ENCODE peak calls at places on chromosome 17, in nine cellular contexts. One of them, this sample, is unnamed.

GRCh38 chr17:70040336-70040735 is 34.7 kb upstream of the KCNJ16 start:
- DNase-seq in choroid plexus epithelial cell: peak
- DNase-seq in body of pancreas: no peak
- DNase-seq in activated naive CD4-positive, alpha-beta T cell treated with Interleukin-2 at 50 U/mL for 16 hours: no peak
- DNase-seq in GF-D8: no peak
- DNase-seq in left cardiac atrium: no peak
- DNase-seq in nephron progenitor cell: no peak
- DNase-seq in testis: no peak
- DNase-seq in mucosa of descending colon: no peak
- DNase-seq in this sample: no peak

GRCh38 chr17:51536627-51537026 is 276.3 kb downstream of the UTP18 start:
- DNase-seq in choroid plexus epithelial cell: no peak
- DNase-seq in activated naive CD4-positive, alpha-beta T cell treated with Interleukin-2 at 50 U/mL for 16 hours: no peak
- DNase-seq in GF-D8: no peak
- DNase-seq in nephron progenitor cell: no peak
- DNase-seq in left cardiac atrium: no peak
- DNase-seq in body of pancreas: no peak
- DNase-seq in testis: no peak
- DNase-seq in mucosa of descending colon: no peak
- DNase-seq in this sample: no peak

GRCh38 chr17:79969906-79970305 is 65.8 kb downstream of the TBC1D16 start:
- DNase-seq in choroid plexus epithelial cell: no peak
- DNase-seq in mucosa of descending colon: no peak
- DNase-seq in testis: no peak
- DNase-seq in activated naive CD4-positive, alpha-beta T cell treated with Interleukin-2 at 50 U/mL for 16 hours: no peak
- DNase-seq in left cardiac atrium: no peak
- DNase-seq in nephron progenitor cell: no peak
- DNase-seq in GF-D8: no peak
- DNase-seq in body of pancreas: peak
- DNase-seq in this sample: no peak

GRCh38 chr17:72609501-72609900 is 483.0 kb downstream of the SLC39A11 start:
- DNase-seq in GF-D8: no peak
- DNase-seq in testis: no peak
- DNase-seq in left cardiac atrium: no peak
- DNase-seq in body of pancreas: peak
- DNase-seq in choroid plexus epithelial cell: no peak
- DNase-seq in nephron progenitor cell: no peak
- DNase-seq in activated naive CD4-positive, alpha-beta T cell treated with Interleukin-2 at 50 U/mL for 16 hours: no peak
- DNase-seq in mucosa of descending colon: no peak
- DNase-seq in this sample: peak

GRCh38 chr17:57372156-57372555 is 115.8 kb downstream of the MSI2 start:
- DNase-seq in body of pancreas: no peak
- DNase-seq in left cardiac atrium: no peak
- DNase-seq in activated naive CD4-positive, alpha-beta T cell treated with Interleukin-2 at 50 U/mL for 16 hours: no peak
- DNase-seq in testis: no peak
- DNase-seq in GF-D8: no peak
- DNase-seq in mucosa of descending colon: no peak
- DNase-seq in choroid plexus epithelial cell: peak
- DNase-seq in nephron progenitor cell: no peak
- DNase-seq in this sample: no peak

GRCh38 chr17:50051082-50051576 is 4.8 kb upstream of the ITGA3 start:
- DNase-seq in testis: no peak
- DNase-seq in choroid plexus epithelial cell: peak
- DNase-seq in GF-D8: no peak
- DNase-seq in body of pancreas: no peak
- DNase-seq in nephron progenitor cell: no peak
- DNase-seq in mucosa of descending colon: no peak
- DNase-seq in activated naive CD4-positive, alpha-beta T cell treated with Interleukin-2 at 50 U/mL for 16 hours: peak
- DNase-seq in left cardiac atrium: no peak
- DNase-seq in this sample: no peak

GRCh38 chr17:68600881-68601564 is at the start of gene FAM20A:
- DNase-seq in mucosa of descending colon: peak
- DNase-seq in testis: peak
- DNase-seq in choroid plexus epithelial cell: peak
- DNase-seq in activated naive CD4-positive, alpha-beta T cell treated with Interleukin-2 at 50 U/mL for 16 hours: no peak
- DNase-seq in left cardiac atrium: peak
- DNase-seq in body of pancreas: peak
- DNase-seq in GF-D8: no peak
- DNase-seq in nephron progenitor cell: peak
- DNase-seq in this sample: no peak

GRCh38 chr17:13984956-13985355 is 84.3 kb upstream of the COX10 start:
- DNase-seq in testis: no peak
- DNase-seq in mucosa of descending colon: no peak
- DNase-seq in left cardiac atrium: no peak
- DNase-seq in body of pancreas: no peak
- DNase-seq in choroid plexus epithelial cell: no peak
- DNase-seq in activated naive CD4-positive, alpha-beta T cell treated with Interleukin-2 at 50 U/mL for 16 hours: no peak
- DNase-seq in GF-D8: no peak
- DNase-seq in nephron progenitor cell: no peak
- DNase-seq in this sample: no peak

GRCh38 chr17:38815576-38816193 is 9.4 kb downstream of the CWC25 start:
- DNase-seq in activated naive CD4-positive, alpha-beta T cell treated with Interleukin-2 at 50 U/mL for 16 hours: peak
- DNase-seq in body of pancreas: no peak
- DNase-seq in GF-D8: no peak
- DNase-seq in choroid plexus epithelial cell: peak
- DNase-seq in mucosa of descending colon: no peak
- DNase-seq in testis: no peak
- DNase-seq in left cardiac atrium: no peak
- DNase-seq in nephron progenitor cell: no peak
- DNase-seq in this sample: no peak

GRCh38 chr17:47257651-47258339 is 4.2 kb downstream of the ITGB3 start:
- DNase-seq in testis: no peak
- DNase-seq in mucosa of descending colon: no peak
- DNase-seq in activated naive CD4-positive, alpha-beta T cell treated with Interleukin-2 at 50 U/mL for 16 hours: no peak
- DNase-seq in left cardiac atrium: no peak
- DNase-seq in GF-D8: no peak
- DNase-seq in choroid plexus epithelial cell: peak
- DNase-seq in body of pancreas: no peak
- DNase-seq in nephron progenitor cell: no peak
- DNase-seq in this sample: no peak

GRCh38 chr17:78375401-78376079 is 2.9 kb upstream of the PGS1 start:
- DNase-seq in testis: no peak
- DNase-seq in mucosa of descending colon: no peak
- DNase-seq in activated naive CD4-positive, alpha-beta T cell treated with Interleukin-2 at 50 U/mL for 16 hours: no peak
- DNase-seq in nephron progenitor cell: no peak
- DNase-seq in GF-D8: no peak
- DNase-seq in left cardiac atrium: peak
- DNase-seq in body of pancreas: no peak
- DNase-seq in choroid plexus epithelial cell: peak
- DNase-seq in this sample: peak

GRCh38 chr17:66713533-66714042 is 121.3 kb upstream of the CACNG5 start:
- DNase-seq in choroid plexus epithelial cell: no peak
- DNase-seq in mucosa of descending colon: no peak
- DNase-seq in nephron progenitor cell: no peak
- DNase-seq in testis: no peak
- DNase-seq in GF-D8: no peak
- DNase-seq in activated naive CD4-positive, alpha-beta T cell treated with Interleukin-2 at 50 U/mL for 16 hours: peak
- DNase-seq in left cardiac atrium: no peak
- DNase-seq in body of pancreas: no peak
- DNase-seq in this sample: no peak

GRCh38 chr17:28421775-28422305 is 15.8 kb upstream of the SLC46A1 start:
- DNase-seq in activated naive CD4-positive, alpha-beta T cell treated with Interleukin-2 at 50 U/mL for 16 hours: no peak
- DNase-seq in GF-D8: no peak
- DNase-seq in nephron progenitor cell: no peak
- DNase-seq in choroid plexus epithelial cell: no peak
- DNase-seq in mucosa of descending colon: no peak
- DNase-seq in left cardiac atrium: no peak
- DNase-seq in body of pancreas: no peak
- DNase-seq in testis: no peak
- DNase-seq in this sample: no peak

GRCh38 chr17:75153854-75154194 is 488 bp downstream of the JPT1 start:
- DNase-seq in testis: peak
- DNase-seq in activated naive CD4-positive, alpha-beta T cell treated with Interleukin-2 at 50 U/mL for 16 hours: no peak
- DNase-seq in left cardiac atrium: no peak
- DNase-seq in mucosa of descending colon: peak
- DNase-seq in nephron progenitor cell: no peak
- DNase-seq in GF-D8: no peak
- DNase-seq in body of pancreas: no peak
- DNase-seq in choroid plexus epithelial cell: no peak
- DNase-seq in this sample: no peak

GRCh38 chr17:72387487-72387886 is 266.7 kb downstream of the SOX9 start:
- DNase-seq in left cardiac atrium: no peak
- DNase-seq in activated naive CD4-positive, alpha-beta T cell treated with Interleukin-2 at 50 U/mL for 16 hours: no peak
- DNase-seq in mucosa of descending colon: no peak
- DNase-seq in body of pancreas: no peak
- DNase-seq in nephron progenitor cell: no peak
- DNase-seq in choroid plexus epithelial cell: peak
- DNase-seq in testis: no peak
- DNase-seq in GF-D8: no peak
- DNase-seq in this sample: no peak

GRCh38 chr17:56688151-56688550 is 94.7 kb downstream of the NOG start:
- DNase-seq in body of pancreas: no peak
- DNase-seq in testis: no peak
- DNase-seq in nephron progenitor cell: no peak
- DNase-seq in mucosa of descending colon: no peak
- DNase-seq in GF-D8: no peak
- DNase-seq in activated naive CD4-positive, alpha-beta T cell treated with Interleukin-2 at 50 U/mL for 16 hours: no peak
- DNase-seq in choroid plexus epithelial cell: no peak
- DNase-seq in left cardiac atrium: no peak
- DNase-seq in this sample: no peak

This sample was measured in colonic mucosa.